ENCODE peak calls at places on chromosome 3, in eight cellular contexts. I is upper lobe of left lung, S is HCT116, P is HepG2, W is GM23338, R is K562, T is GM12878, V is Panc1. F is an unnamed sample.

GRCh38 chr3:188064831-188065493 is 89.0 kb upstream of the LPP start:
- ATAC-seq in I (no peak), S (no peak), W (no peak), P (peak), V (no peak), T (no peak), R (no peak), F (peak)

GRCh38 chr3:30043156-30043555 is 563.2 kb upstream of the TGFBR2 start:
- ATAC-seq in I (no peak), S (no peak), R (no peak), T (no peak), W (no peak), V (no peak), P (no peak), F (no peak)

GRCh38 chr3:141064255-141064926 is 13.2 kb downstream of the SPSB4 start:
- ATAC-seq in S (no peak), R (no peak), W (no peak), T (no peak), V (no peak), P (no peak), I (no peak), F (no peak)

GRCh38 chr3:38129058-38129457 is 7.9 kb downstream of the ACAA1 start:
- ATAC-seq in I (no peak), T (no peak), S (no peak), W (no peak), R (no peak), P (no peak), V (no peak), F (no peak)

GRCh38 chr3:64094713-64095079 is 71.4 kb upstream of the PSMD6 start:
- ATAC-seq in P (no peak), S (no peak), I (no peak), W (peak), T (no peak), R (no peak), V (no peak), F (no peak)

GRCh38 chr3:149879872-149880271 is 66.9 kb downstream of the RNF13 start:
- ATAC-seq in T (peak), S (peak), R (peak), P (peak), V (peak), W (peak), I (no peak), F (peak)

GRCh38 chr3:156174229-156174847 is 54.0 kb downstream of the KCNAB1 start:
- ATAC-seq in I (no peak), W (peak), V (peak), P (peak), T (no peak), R (no peak), S (peak), F (no peak)

GRCh38 chr3:57892423-57892822 is 115.8 kb upstream of the FLNB start:
- ATAC-seq in I (no peak), R (no peak), S (no peak), P (no peak), T (no peak), W (no peak), V (no peak), F (no peak)

GRCh38 chr3:114365909-114366308 is 72.1 kb downstream of the TIGIT start:
- ATAC-seq in V (no peak), R (no peak), S (no peak), T (no peak), W (no peak), P (no peak), I (no peak), F (no peak)

GRCh38 chr3:62084558-62084957 is 288.8 kb downstream of the FEZF2 start:
- ATAC-seq in S (peak), W (no peak), P (no peak), V (no peak), I (no peak), R (no peak), T (no peak), F (no peak)

GRCh38 chr3:197292083-197293042 is 6.0 kb downstream of the DLG1 start:
- ATAC-seq in R (no peak), T (peak), S (no peak), W (no peak), V (no peak), I (no peak), P (no peak), F (no peak)

GRCh38 chr3:171198781-171199472 is 172.4 kb upstream of the SLC2A2 start:
- ATAC-seq in S (no peak), R (peak), W (no peak), V (no peak), T (no peak), P (no peak), I (no peak), F (no peak)

GRCh38 chr3:62186967-62187366 is 186.4 kb downstream of the FEZF2 start:
- ATAC-seq in R (peak), W (peak), S (peak), P (peak), I (no peak), T (peak), V (no peak), F (peak)

GRCh38 chr3:152436707-152437615 is 168.2 kb downstream of the MBNL1 start:
- ATAC-seq in V (no peak), I (no peak), T (no peak), W (no peak), S (no peak), R (peak), P (no peak), F (no peak)

GRCh38 chr3:183635107-183635430 is 354 bp upstream of the KLHL24 start:
- ATAC-seq in V (peak), T (no peak), R (no peak), W (peak), S (peak), P (no peak), I (no peak), F (peak)

GRCh38 chr3:14524311-14524711 is 15.8 kb downstream of the GRIP2 start:
- ATAC-seq in V (no peak), W (no peak), R (peak), I (peak), S (peak), P (no peak), T (peak), F (no peak)

GRCh38 chr3:169781209-169781855 is 8.1 kb downstream of the MYNN start:
- ATAC-seq in P (no peak), R (peak), V (no peak), T (no peak), S (no peak), W (no peak), I (no peak), F (no peak)

GRCh38 chr3:39150803-39151631 is 2.4 kb downstream of the CSRNP1 start:
- ATAC-seq in P (no peak), I (peak), W (peak), S (no peak), V (peak), R (peak), T (peak), F (peak)

GRCh38 chr3:111073186-111073585 is 1.6 kb downstream of the NECTIN3 start:
- ATAC-seq in V (no peak), I (no peak), W (no peak), S (no peak), P (no peak), R (no peak), T (no peak), F (no peak)

GRCh38 chr3:184577546-184577945 is 16.0 kb downstream of the EPHB3 start:
- ATAC-seq in V (no peak), P (no peak), T (no peak), R (no peak), I (no peak), S (no peak), W (no peak), F (no peak)

GRCh38 chr3:7875858-7876442 is 625.7 kb upstream of the LMCD1 start:
- ATAC-seq in R (no peak), P (no peak), I (no peak), S (no peak), T (no peak), V (no peak), W (no peak), F (no peak)

GRCh38 chr3:7876741-7877297 is 624.8 kb upstream of the LMCD1 start:
- ATAC-seq in V (no peak), I (no peak), P (no peak), S (peak), T (peak), W (no peak), R (no peak), F (no peak)

GRCh38 chr3:7871161-7871560 is 630.5 kb upstream of the LMCD1 start:
- ATAC-seq in V (no peak), T (no peak), R (no peak), W (no peak), S (no peak), P (no peak), I (no peak), F (no peak)

GRCh38 chr3:7877312-7877711 is 624.3 kb upstream of the LMCD1 start:
- ATAC-seq in R (no peak), V (no peak), S (peak), T (no peak), P (no peak), I (no peak), W (no peak), F (no peak)

GRCh38 chr3:7874116-7874515 is 627.5 kb upstream of the LMCD1 start:
- ATAC-seq in W (no peak), I (no peak), P (no peak), V (no peak), R (no peak), S (peak), T (no peak), F (no peak)
- TF ChIP-seq POLR2AphosphoS5 in W (no peak), I (no peak), P (no peak), V (no peak), R (no peak), S (no peak), T (no peak), F (no peak)

GRCh38 chr3:16468114-16469098 is 45.1 kb downstream of the RFTN1 start:
- ATAC-seq in I (no peak), V (no peak), P (no peak), R (no peak), S (no peak), W (no peak), T (peak), F (peak)
- TF ChIP-seq POLR2AphosphoS5 in I (peak), V (no peak), P (no peak), R (no peak), S (no peak), W (no peak), T (no peak), F (no peak)

GRCh38 chr3:172357850-172358754 is 90.2 kb downstream of the GHSR start:
- ATAC-seq in W (no peak), S (no peak), T (no peak), P (peak), R (no peak), I (no peak), V (no peak), F (no peak)

GRCh38 chr3:172355836-172356235 is 92.4 kb downstream of the GHSR start:
- ATAC-seq in W (no peak), V (peak), P (peak), T (no peak), S (peak), I (no peak), R (peak), F (peak)

GRCh38 chr3:172356427-172356826 is 91.8 kb downstream of the GHSR start:
- ATAC-seq in V (no peak), W (no peak), I (no peak), T (no peak), S (no peak), R (no peak), P (peak), F (no peak)

GRCh38 chr3:172362583-172362982 is 85.7 kb downstream of the GHSR start:
- ATAC-seq in W (no peak), R (no peak), I (no peak), S (no peak), P (no peak), T (no peak), V (no peak), F (no peak)

GRCh38 chr3:172359231-172359630 is 89.0 kb downstream of the GHSR start:
- ATAC-seq in P (no peak), V (no peak), R (no peak), I (no peak), T (no peak), S (no peak), W (no peak), F (no peak)
- TF ChIP-seq POLR2AphosphoS5 in P (no peak), V (no peak), R (no peak), I (no peak), T (no peak), S (no peak), W (no peak), F (no peak)

GRCh38 chr3:177180506-177180905 is 16.8 kb downstream of the TBL1XR1 start:
- ATAC-seq in P (no peak), T (no peak), V (no peak), S (no peak), R (peak), I (no peak), W (no peak), F (no peak)

GRCh38 chr3:177181418-177181817 is 15.9 kb downstream of the TBL1XR1 start:
- ATAC-seq in V (no peak), R (peak), W (no peak), S (no peak), I (no peak), T (no peak), P (peak), F (no peak)

GRCh38 chr3:177174607-177175006 is 22.7 kb downstream of the TBL1XR1 start:
- ATAC-seq in V (no peak), I (no peak), P (no peak), R (peak), T (no peak), W (no peak), S (no peak), F (no peak)

GRCh38 chr3:177179281-177180067 is 17.8 kb downstream of the TBL1XR1 start:
- ATAC-seq in V (peak), S (no peak), I (no peak), R (peak), P (no peak), T (no peak), W (no peak), F (no peak)

DNA sequence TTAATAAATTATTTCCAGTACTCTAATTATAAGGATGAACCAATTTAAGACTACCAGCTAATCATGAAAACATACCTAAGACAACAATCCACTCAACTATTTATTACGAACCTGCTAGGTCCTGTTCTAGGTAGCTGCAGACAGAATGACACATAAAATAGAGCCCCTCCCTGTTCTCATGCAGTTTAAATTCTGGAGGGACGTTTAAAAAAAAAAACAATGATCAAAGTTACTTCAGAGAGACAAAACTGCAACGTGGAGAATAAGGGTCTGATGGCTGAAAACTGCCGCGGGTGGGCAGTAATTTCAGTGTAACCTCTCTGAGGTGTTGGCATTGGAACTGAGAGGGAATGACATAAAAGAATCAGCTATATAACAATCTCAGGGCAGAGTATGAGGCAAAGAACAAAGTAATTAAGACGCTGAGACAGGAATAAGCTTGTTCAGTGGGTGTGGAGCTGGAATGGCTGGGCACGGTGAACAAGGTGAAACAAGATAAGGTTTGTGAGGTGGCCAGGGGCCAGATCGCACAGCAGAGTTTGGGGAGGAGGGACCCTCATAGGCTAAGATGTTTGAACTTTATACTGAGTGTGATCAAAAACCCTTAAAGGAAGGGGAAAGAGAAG is 19.5 kb downstream of the TBL1XR1 start:
- ATAC-seq in R (peak), V (no peak), P (no peak), W (no peak), T (no peak), S (no peak), I (no peak), F (no peak)
- TF ChIP-seq POLR2AphosphoS5 in R (no peak), V (no peak), P (no peak), W (no peak), T (no peak), S (no peak), I (no peak), F (no peak)